ENCODE peak calls at places on chromosomes 6 and 20, in five cellular contexts. F is body of pancreas; X is stimulated activated naive B cell treated with anti-CD40 and anti-IgM and Interleukin-4, amounts not matched to agents 10 μg/mL and 1 μg/mL and 100 μg/mL, for 72 hours; V is activated CD8-positive, alpha-beta memory T cell treated with anti-CD3 and anti-CD28 coated beads for 1 hour; N is skeletal muscle cell. Z is an unnamed sample.
A peak's percentile ranks its signal among the peaks of the same experiment; 100 is the strongest.

GRCh38 chr20:2022163-2022562 is 28.3 kb upstream of the PDYN start:
- DNase-seq in N (no peak), V (no peak), F (no peak), X (no peak), Z (no peak)

GRCh38 chr6:31831350-31832215 is 4.0 kb downstream of the HSPA1B start:
- DNase-seq in N (no peak), F (no peak), V (no peak), X (no peak), Z (no peak)

GRCh38 chr20:61940976-61941720 is 124.5 kb downstream of the TAF4 start:
- DNase-seq in F (no peak), V (no peak), N (no peak), X (no peak), Z (no peak)

GRCh38 chr6:21900730-21901129 is 307.2 kb downstream of the SOX4 start:
- DNase-seq in X (no peak), N (no peak), V (no peak), F (no peak), Z (no peak)

GRCh38 chr6:4567141-4567540 is 209.1 kb upstream of the CDYL start:
- DNase-seq in F (no peak), X (no peak), N (no peak), V (no peak), Z (no peak)

GRCh38 chr20:4147319-4147718 is 132.0 kb upstream of the RNF24 start:
- DNase-seq in N (no peak), F (no peak), X (no peak), V (no peak), Z (no peak)

GRCh38 chr6:52162940-52163908 is 23.0 kb upstream of the IL17A start:
- DNase-seq in X (no peak), N (no peak), F (no peak), V (no peak), Z (no peak)

GRCh38 chr6:139595183-139595582 is 220.7 kb upstream of the CITED2 start:
- DNase-seq in V (no peak), N (peak; percentile 28), F (no peak), X (no peak), Z (no peak)

GRCh38 chr6:52596371-52597028 is 19.6 kb upstream of the TRAM2 start:
- DNase-seq in X (no peak), F (no peak), V (no peak), N (peak; percentile 62), Z (no peak)

GRCh38 chr6:130453230-130453629 is 87.4 kb downstream of the TMEM200A start:
- DNase-seq in X (no peak), V (no peak), F (no peak), N (no peak), Z (no peak)

GRCh38 chr20:17624551-17625245 is 54.8 kb downstream of the DSTN start:
- DNase-seq in X (no peak), V (no peak), N (no peak), F (peak; percentile 41), Z (no peak)

GRCh38 chr20:53260591-53260990 is 288.4 kb downstream of the TSHZ2 start:
- DNase-seq in V (no peak), N (no peak), F (no peak), X (no peak), Z (no peak)

GRCh38 chr20:46205349-46205748 is 87.2 kb downstream of the CD40 start:
- DNase-seq in F (no peak), X (no peak), V (no peak), N (no peak), Z (no peak)

GRCh38 chr6:113763311-113763766 is 93.8 kb upstream of the MARCKS start:
- DNase-seq in F (no peak), X (no peak), V (no peak), N (no peak), Z (no peak)

GRCh38 chr6:119620846-119621570 is 271.4 kb upstream of the MAN1A1 start:
- DNase-seq in X (no peak), N (peak; percentile 91), V (no peak), F (no peak), Z (no peak)

GRCh38 chr20:44336086-44336485 is 757 bp upstream of the R3HDML start:
- DNase-seq in N (no peak), V (no peak), F (no peak), X (no peak), Z (no peak)

GRCh38 chr20:1509237-1509636 is 18.0 kb upstream of the SIRPB2 start:
- DNase-seq in F (no peak), X (no peak), V (no peak), N (no peak), Z (no peak)

GRCh38 chr6:115545410-115545986 is 515.2 kb downstream of the FRK start:
- DNase-seq in N (no peak), V (no peak), X (no peak), F (no peak), Z (peak; percentile 30)

GRCh38 chr20:37943501-37944455 is 40.9 kb downstream of the VSTM2L start:
- DNase-seq in X (no peak), F (no peak), N (no peak), V (no peak), Z (no peak)

GRCh38 chr6:160137989-160138835 is 16.6 kb downstream of the SLC22A1 start:
- DNase-seq in X (no peak), N (peak; percentile 31), F (peak; percentile 67), V (peak; percentile 33), Z (peak; percentile 71)

GRCh38 chr20:46087161-46087560 is 2.6 kb downstream of the NCOA5 start:
- DNase-seq in F (no peak), V (no peak), X (no peak), N (no peak), Z (no peak)

GRCh38 chr20:57183457-57184009 is 82.9 kb downstream of the BMP7 start:
- DNase-seq in F (no peak), V (no peak), X (no peak), N (no peak), Z (no peak)

GRCh38 chr20:50054626-50055511 is 58.1 kb downstream of the UBE2V1 start:
- DNase-seq in V (no peak), N (no peak), F (peak; percentile 28), X (no peak), Z (peak; percentile 53)

GRCh38 chr6:2858678-2859324 is 17.1 kb upstream of the SERPINB1 start:
- DNase-seq in N (no peak), F (no peak), X (peak; percentile 46), V (no peak), Z (no peak)

GRCh38 chr20:25277051-25277801 is 29.3 kb downstream of the PYGB start:
- DNase-seq in X (no peak), N (no peak), F (peak; percentile 12), V (no peak), Z (peak; percentile 23)

GRCh38 chr6:151807513-151808330 is at the start of gene ESR1:
- DNase-seq in X (peak; percentile 24), F (peak; percentile 33), N (no peak), V (no peak), Z (peak; percentile 36)

GRCh38 chr6:169852504-169853195 is 101.2 kb downstream of the ERMARD start:
- DNase-seq in X (no peak), N (no peak), V (no peak), F (no peak), Z (peak; percentile 7)

GRCh38 chr20:20780127-20780822 is 67.8 kb upstream of the RALGAPA2 start:
- DNase-seq in F (peak; percentile 74), X (no peak), N (no peak), V (no peak), Z (peak; percentile 23)

Z was measured in testis.